ENCODE peak calls at places on chromosomes 2 and 18, in five cellular contexts. G is IMR-90, Q is BE2C, D is progenitor cell of endocrine pancreas, R is A549. B is an unnamed sample.

GRCh38 chr2:232478571-232479340 is 8.9 kb downstream of the ECEL1 start:
- DNase-seq in R (no peak), D (no peak), Q (peak), G (no peak), B (no peak)

GRCh38 chr18:48926420-48926857 is 24.3 kb downstream of the SMAD7 start:
- DNase-seq in R (no peak), D (no peak), Q (no peak), G (no peak), B (no peak)

GRCh38 chr2:85243101-85244072 is 84.4 kb downstream of the TGOLN2 start:
- DNase-seq in G (no peak), D (peak), Q (peak), R (peak), B (no peak)

GRCh38 chr2:99775585-99775984 is 285.8 kb upstream of the REV1 start:
- DNase-seq in R (no peak), Q (no peak), G (peak), D (no peak), B (no peak)

GRCh38 chr2:191115391-191115790 is 35.4 kb downstream of the STAT4 start:
- DNase-seq in G (peak), D (no peak), R (no peak), Q (no peak), B (peak)

GRCh38 chr2:8594731-8595427 is 87.0 kb upstream of the ID2 start:
- DNase-seq in R (no peak), Q (no peak), D (no peak), G (peak), B (no peak)

GRCh38 chr2:65351234-65351947 is 81.0 kb downstream of the SPRED2 start:
- DNase-seq in R (no peak), G (peak), D (no peak), Q (no peak), B (no peak)

GRCh38 chr18:22403950-22404349 is 13.8 kb downstream of the CTAGE1 start:
- DNase-seq in D (no peak), Q (no peak), R (no peak), G (no peak), B (no peak)

GRCh38 chr18:36095936-36096519 is 28.7 kb upstream of the RPRD1A start:
- DNase-seq in R (peak), G (peak), Q (no peak), D (no peak), B (no peak)

GRCh38 chr2:217910875-217911212 is 92.0 kb downstream of the TNS1 start:
- DNase-seq in D (no peak), R (no peak), G (no peak), Q (no peak), B (no peak)
- TF ChIP-seq CTCF in D (no peak), R (no peak), G (no peak), Q (no peak), B (no peak)

DNA sequence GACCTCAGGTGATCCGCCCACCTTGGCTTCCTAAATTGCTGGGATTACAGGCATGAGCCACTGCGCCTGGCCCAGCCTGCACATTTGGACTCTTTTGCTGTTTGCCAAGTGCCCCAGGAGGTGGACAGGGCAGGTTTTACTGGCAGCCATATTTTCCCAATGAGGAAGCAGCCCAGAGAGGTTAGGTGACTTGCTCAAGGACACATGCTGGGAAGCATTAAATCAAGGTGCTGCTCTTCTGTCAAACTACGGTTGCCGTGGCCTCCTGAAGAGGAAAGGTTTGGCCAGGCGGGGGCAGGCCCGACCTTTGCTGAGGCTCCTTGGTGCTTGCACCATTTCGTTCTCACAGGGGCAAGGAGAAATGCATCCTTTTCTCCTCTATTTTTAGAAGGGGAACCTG is 44.0 kb downstream of the DNMT3A start:
- DNase-seq in R (no peak), D (no peak), G (no peak), Q (no peak), B (no peak)
- TF ChIP-seq CTCF in R (no peak), D (no peak), G (no peak), Q (peak), B (no peak)

DNA sequence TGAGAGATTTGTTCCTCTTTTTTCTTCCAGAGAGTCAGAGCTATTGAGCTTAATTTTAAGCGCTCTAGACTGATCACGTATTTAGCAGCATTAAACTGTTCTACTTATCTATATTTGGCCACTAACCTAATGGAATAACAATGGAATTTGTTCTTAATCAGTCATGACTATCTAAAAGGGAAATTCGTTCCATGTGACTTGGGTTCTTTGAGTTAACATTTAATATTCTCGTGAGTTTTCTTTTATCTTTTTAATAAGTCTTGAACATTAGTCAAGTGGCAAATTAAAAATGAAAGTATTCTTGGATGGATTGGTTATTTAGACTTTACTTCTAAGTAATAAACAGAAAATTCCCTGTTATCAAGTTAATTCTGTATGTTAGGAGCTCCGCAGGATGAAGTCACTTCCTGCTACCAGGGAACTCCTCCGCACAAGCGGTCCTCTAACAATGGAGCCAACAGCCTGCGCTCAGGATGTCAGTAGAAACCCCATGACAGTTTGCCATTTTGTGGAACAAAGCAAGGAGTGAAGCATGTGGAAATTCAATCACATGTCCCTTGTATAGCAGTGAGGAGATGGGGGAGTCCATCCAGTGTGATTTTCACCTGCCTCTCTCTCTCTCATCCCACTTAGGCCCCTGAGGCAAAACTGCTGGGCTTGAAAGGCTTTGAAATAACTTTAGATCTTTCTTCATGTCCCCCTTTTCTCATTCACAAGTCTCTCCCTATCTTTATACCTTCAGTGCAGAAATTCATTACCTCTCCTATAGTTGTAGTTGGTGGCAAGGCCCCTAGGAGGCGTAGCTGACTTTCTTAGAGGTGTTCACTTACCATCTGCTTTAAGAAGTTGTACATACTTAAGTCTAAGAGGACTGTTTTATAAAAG is 138.1 kb downstream of the WDR7 start:
- DNase-seq in D (no peak), Q (peak), R (peak), G (peak), B (no peak)
- TF ChIP-seq CTCF in D (peak), Q (peak), R (peak), G (peak), B (no peak)

GRCh38 chr2:171160630-171161424 is at the start of gene TLK1:
- DNase-seq in R (peak), D (peak), G (peak), Q (peak), B (peak)
- TF ChIP-seq CTCF in R (peak), D (no peak), G (peak), Q (no peak), B (no peak)

B was measured in CD8-positive, alpha-beta T cell.